ENCODE peak calls at places on chromosomes 5 and 9, in ten cellular contexts. Z, K, L, G, B, N, X, T, U and Y are unnamed samples.

GRCh38 chr5:119651496-119651895 is 22.1 kb downstream of the FAM170A start:
- DNase-seq in U (no peak), T (no peak), L (no peak), K (no peak), N (no peak), Z (no peak), X (no peak), B (no peak), G (no peak), Y (no peak)

GRCh38 chr9:120885968-120886367 is 9.0 kb upstream of the PHF19 start:
- DNase-seq in N (no peak), K (no peak), X (no peak), Z (no peak), T (no peak), G (no peak), B (peak; percentile 53), U (no peak), L (no peak), Y (no peak)

GRCh38 chr9:93827545-93828330 is 127.4 kb downstream of the BARX1 start:
- DNase-seq in K (no peak), U (peak; percentile 1), G (peak; percentile 77), B (peak; percentile 9), N (no peak), Z (peak; percentile 70), T (peak; percentile 44), X (no peak), L (no peak), Y (peak; percentile 81)

GRCh38 chr9:100129772-100130171 is 30.7 kb downstream of the INVS start:
- DNase-seq in K (no peak), T (peak; percentile 12), B (no peak), X (no peak), L (no peak), U (no peak), N (no peak), G (no peak), Z (no peak), Y (no peak)

GRCh38 chr5:179415291-179416060 is 70.2 kb upstream of the ADAMTS2 start:
- DNase-seq in G (peak; percentile 55), L (no peak), T (no peak), K (no peak), X (no peak), B (no peak), U (no peak), N (no peak), Z (no peak), Y (no peak)

GRCh38 chr9:31908158-31908890 is 476.1 kb upstream of the ACO1 start:
- DNase-seq in T (no peak), Z (no peak), X (no peak), U (no peak), L (no peak), K (no peak), N (peak; percentile 61), B (no peak), G (no peak), Y (peak; percentile 8)

GRCh38 chr5:95284512-95285405 is at the start of gene MCTP1:
- DNase-seq in Z (peak; percentile 50), N (no peak), T (peak; percentile 25), X (no peak), K (peak; percentile 12), B (no peak), G (peak; percentile 68), U (no peak), L (peak; percentile 16), Y (peak; percentile 87)

GRCh38 chr9:108663381-108663876 is 192.4 kb downstream of the ACTL7B start:
- DNase-seq in T (peak; percentile 46), K (no peak), X (no peak), N (no peak), L (no peak), G (no peak), U (no peak), Z (no peak), B (no peak), Y (no peak)

GRCh38 chr5:132180134-132180745 is 47.4 kb downstream of the P4HA2 start:
- DNase-seq in B (peak; percentile 75), K (peak; percentile 7), X (no peak), T (peak; percentile 70), L (no peak), N (no peak), Z (no peak), U (peak; percentile 35), G (no peak), Y (peak; percentile 85)

GRCh38 chr5:159208508-159209437 is 580 bp downstream of the RNF145 start:
- DNase-seq in X (peak; percentile 6), T (peak; percentile 46), B (peak; percentile 19), L (no peak), G (peak; percentile 72), U (no peak), Z (peak; percentile 15), K (peak; percentile 47), N (no peak), Y (peak; percentile 70)

GRCh38 chr9:125911861-125912260 is 164.7 kb downstream of the PBX3 start:
- DNase-seq in X (no peak), N (peak; percentile 61), L (no peak), G (no peak), U (no peak), T (peak; percentile 77), B (no peak), K (no peak), Z (no peak), Y (peak; percentile 36)

GRCh38 chr9:97773723-97774122 is 76.6 kb upstream of the XPA start:
- DNase-seq in Z (no peak), X (no peak), U (no peak), K (no peak), N (no peak), B (no peak), G (no peak), L (no peak), T (peak; percentile 49), Y (no peak)

GRCh38 chr5:163269624-163270023 is 167.8 kb upstream of the CCNG1 start:
- DNase-seq in L (no peak), B (peak; percentile 0), U (no peak), N (no peak), G (no peak), K (no peak), T (peak; percentile 40), X (no peak), Z (no peak), Y (peak; percentile 57)

GRCh38 chr5:82494942-82495341 is 216.8 kb upstream of the RPS23 start:
- DNase-seq in Z (no peak), X (no peak), G (no peak), K (no peak), B (no peak), N (no peak), U (no peak), L (no peak), T (no peak), Y (peak; percentile 28)

GRCh38 chr9:83707518-83707767 is 315 bp downstream of the UBQLN1 start:
- DNase-seq in X (no peak), K (no peak), N (no peak), T (peak; percentile 81), G (no peak), B (no peak), L (no peak), U (no peak), Z (no peak), Y (peak; percentile 88)

GRCh38 chr9:134059188-134059641 is 8.6 kb downstream of the BRD3 start:
- DNase-seq in K (no peak), Z (peak; percentile 8), X (no peak), T (no peak), U (no peak), G (no peak), N (no peak), L (peak; percentile 11), B (no peak), Y (no peak)

GRCh38 chr5:172282277-172283019 is 1.1 kb downstream of the UBTD2 start:
- DNase-seq in K (no peak), X (no peak), T (peak; percentile 64), L (no peak), B (peak; percentile 11), U (no peak), Z (no peak), G (no peak), N (no peak), Y (no peak)

GRCh38 chr9:21681641-21682040 is 120.8 kb upstream of the MTAP start:
- DNase-seq in L (no peak), T (peak; percentile 95), Z (no peak), U (no peak), N (peak; percentile 82), G (no peak), X (no peak), K (no peak), B (no peak), Y (peak; percentile 3)

GRCh38 chr5:1217596-1218206 is 7.5 kb upstream of the SLC6A18 start:
- DNase-seq in L (no peak), G (peak; percentile 25), N (no peak), U (no peak), T (no peak), Z (no peak), K (no peak), X (no peak), B (no peak), Y (peak; percentile 76)

GRCh38 chr9:7828344-7828743 is 28.8 kb upstream of the DMAC1 start:
- DNase-seq in K (no peak), L (no peak), U (no peak), X (no peak), G (no peak), Z (no peak), N (no peak), T (no peak), B (no peak), Y (no peak)

GRCh38 chr9:96014078-96014477 is 138.6 kb downstream of the ERCC6L2 start:
- DNase-seq in G (no peak), X (no peak), Z (no peak), L (no peak), T (no peak), U (no peak), B (no peak), N (no peak), K (no peak), Y (no peak)

GRCh38 chr5:92268343-92268742 is 885.2 kb upstream of the ARRDC3 start:
- DNase-seq in B (no peak), G (no peak), U (no peak), L (no peak), T (no peak), K (no peak), N (no peak), X (no peak), Z (no peak), Y (no peak)